ENCODE peak calls at places on chromosomes 4 and X, in four cellular contexts. P, B, Y and R are unnamed samples.

GRCh38 chr4:130077275-130077674 is 981.3 kb downstream of the C4orf33 start:
- DNase-seq in P (no peak), Y (peak), B (no peak), R (no peak)

GRCh38 chrX:40100141-40100536 is 2.4 kb upstream of the BCOR start:
- DNase-seq in P (no peak), B (no peak), Y (peak), R (no peak)

GRCh38 chr4:24770111-24770584 is 25.2 kb upstream of the SOD3 start:
- DNase-seq in Y (peak), P (peak), B (no peak), R (peak)

GRCh38 chr4:38925492-38926418 is 58.1 kb downstream of the FAM114A1 start:
- DNase-seq in B (no peak), Y (no peak), P (no peak), R (no peak)

GRCh38 chrX:71941771-71942170 is 31.1 kb downstream of the NHSL2 start:
- DNase-seq in Y (peak), P (no peak), B (no peak), R (no peak)

GRCh38 chr4:37802068-37802666 is 24.3 kb upstream of the PGM2 start:
- DNase-seq in P (no peak), Y (peak), B (no peak), R (no peak)

GRCh38 chrX:154470914-154471568 is 8.0 kb downstream of the LAGE3 start:
- DNase-seq in P (no peak), B (no peak), Y (no peak), R (no peak)

GRCh38 chr4:163263601-163264000 is 68.8 kb downstream of the NPY1R start:
- DNase-seq in P (no peak), Y (peak), B (no peak), R (no peak)

GRCh38 chrX:72299891-72300630 is 5.7 kb downstream of the CITED1 start:
- DNase-seq in P (no peak), Y (no peak), B (no peak), R (no peak)

GRCh38 chr4:59380841-59381366 is 1819.2 kb upstream of the ADGRL3 start:
- DNase-seq in B (no peak), P (no peak), Y (peak), R (no peak)

GRCh38 chr4:128775916-128776315 is 33.6 kb upstream of the JADE1 start:
- DNase-seq in B (no peak), P (no peak), Y (no peak), R (no peak)

GRCh38 chr4:10181745-10182445 is 65.3 kb upstream of the WDR1 start:
- DNase-seq in Y (no peak), P (no peak), B (no peak), R (no peak)

GRCh38 chr4:47562297-47562696 is 77.2 kb downstream of the ATP10D start:
- DNase-seq in Y (no peak), B (no peak), P (no peak), R (no peak)

GRCh38 chr4:86302242-86302641 is 57.6 kb downstream of the MAPK10 start:
- DNase-seq in Y (peak), B (peak), P (no peak), R (no peak)

GRCh38 chrX:413322-414201 is 26.9 kb upstream of the PPP2R3B start:
- DNase-seq in P (no peak), Y (no peak), B (no peak), R (no peak)

GRCh38 chrX:3713937-3714434 is 537 bp upstream of the PRKX start:
- DNase-seq in P (no peak), Y (peak), B (no peak), R (no peak)

GRCh38 chrX:9089652-9090051 is 55.7 kb upstream of the FAM9B start:
- DNase-seq in B (no peak), P (no peak), Y (no peak), R (no peak)

GRCh38 chr4:16779028-16779675 is 119.3 kb downstream of the LDB2 start:
- DNase-seq in Y (no peak), B (no peak), P (no peak), R (no peak)

GRCh38 chr4:135741583-135741982 is 1540.0 kb upstream of the PABPC4L start:
- DNase-seq in Y (no peak), B (no peak), P (no peak), R (no peak)

GRCh38 chr4:182886768-182887167 is 30.4 kb downstream of the DCTD start:
- DNase-seq in P (no peak), Y (no peak), B (no peak), R (no peak)

GRCh38 chr4:186647821-186648220 is 75.8 kb downstream of the FAT1 start:
- DNase-seq in P (no peak), Y (no peak), B (no peak), R (no peak)

GRCh38 chr4:73843369-73843768 is 6.9 kb downstream of the CXCL6 start:
- DNase-seq in B (no peak), Y (peak), P (no peak), R (no peak)

GRCh38 chr4:37389967-37390580 is 145.5 kb downstream of the NWD2 start:
- DNase-seq in Y (peak), P (no peak), B (no peak), R (peak)

GRCh38 chrX:21487832-21488231 is 113.6 kb downstream of the CNKSR2 start:
- DNase-seq in P (no peak), Y (peak), B (no peak), R (no peak)

GRCh38 chr4:105102026-105102425 is 44.6 kb upstream of the TET2 start:
- DNase-seq in B (no peak), Y (no peak), P (no peak), R (no peak)

GRCh38 chr4:127622923-127623754 is 9.6 kb upstream of the INTU start:
- DNase-seq in Y (peak), B (no peak), P (no peak), R (no peak)

GRCh38 chr4:112923514-112923913 is 125.9 kb upstream of the ANK2 start:
- DNase-seq in B (no peak), Y (no peak), P (no peak), R (no peak)

GRCh38 chr4:137125011-137125410 is 407.3 kb downstream of the PCDH18 start:
- DNase-seq in P (no peak), B (no peak), Y (peak), R (no peak)

GRCh38 chrX:136028383-136028984 is 43.2 kb downstream of the SLC9A6 start:
- DNase-seq in B (peak), P (no peak), Y (peak), R (peak)

GRCh38 chrX:109830704-109831206 is 97.7 kb upstream of the ACSL4 start:
- DNase-seq in P (peak), Y (peak), B (peak), R (peak)

GRCh38 chr4:71290074-71290473 is 48.7 kb upstream of the SLC4A4 start:
- DNase-seq in P (no peak), B (no peak), Y (no peak), R (no peak)

GRCh38 chrX:145405012-145405411 is 157.7 kb downstream of the SPANXN1 start:
- DNase-seq in P (no peak), Y (peak), B (peak), R (peak)

GRCh38 chr4:88335092-88335665 is 43.5 kb upstream of the HERC6 start:
- DNase-seq in B (no peak), P (no peak), Y (no peak), R (no peak)

GRCh38 chr4:10701702-10702460 is 17.3 kb upstream of the CLNK start:
- DNase-seq in B (no peak), P (no peak), Y (no peak), R (no peak)

GRCh38 chr4:68960294-68961163 is 8.9 kb upstream of the UGT2A3 start:
- DNase-seq in P (no peak), B (no peak), Y (no peak), R (no peak)

GRCh38 chrX:153967536-153968214 is 3.9 kb downstream of the HCFC1 start:
- DNase-seq in Y (no peak), P (no peak), B (no peak), R (no peak)